ENCODE peak calls at places on chromosomes 4 and X, in nine cellular contexts. V, J, K, H, I, T, N, M and A are unnamed samples.

GRCh38 chr4:134762053-134762452 is 560.5 kb upstream of the PABPC4L start:
- DNase-seq in I (no peak), T (no peak), M (no peak), K (no peak), H (no peak), V (no peak), N (no peak), J (no peak), A (no peak)

GRCh38 chr4:8772499-8773123 is 99.0 kb downstream of the HMX1 start:
- DNase-seq in J (no peak), T (no peak), N (no peak), M (no peak), I (no peak), K (no peak), V (no peak), H (no peak), A (no peak)

GRCh38 chr4:119040711-119041185 is 94.9 kb upstream of the MYOZ2 start:
- DNase-seq in N (peak), H (peak), K (peak), M (peak), V (peak), I (no peak), J (peak), T (peak), A (peak)

GRCh38 chrX:134482371-134482770 is 22.4 kb downstream of the HPRT1 start:
- DNase-seq in N (no peak), K (no peak), M (no peak), I (no peak), H (no peak), V (no peak), J (no peak), T (no peak), A (peak)

GRCh38 chr4:15420642-15421041 is 7.2 kb upstream of the C1QTNF7 start:
- DNase-seq in M (peak), V (no peak), I (no peak), H (peak), J (no peak), K (no peak), N (peak), T (peak), A (peak)

GRCh38 chrX:32778965-32779364 is 432.4 kb downstream of the DMD start:
- DNase-seq in H (no peak), I (no peak), N (no peak), T (no peak), M (no peak), J (no peak), V (no peak), K (no peak), A (no peak)

GRCh38 chrX:85244411-85245210 is 820 bp downstream of the ZNF711 start:
- DNase-seq in K (no peak), V (no peak), T (no peak), M (peak), H (peak), J (no peak), N (peak), I (no peak), A (peak)

GRCh38 chr4:161577604-161578301 is 586.0 kb downstream of the FSTL5 start:
- DNase-seq in I (no peak), J (peak), H (peak), V (no peak), N (peak), K (peak), M (peak), T (no peak), A (peak)

GRCh38 chrX:3320471-3321046 is 25.9 kb downstream of the MXRA5 start:
- DNase-seq in J (no peak), N (peak), M (no peak), H (peak), I (no peak), V (no peak), T (peak), K (no peak), A (peak)

GRCh38 chr4:76194325-76194724 is 19.3 kb downstream of the SCARB2 start:
- DNase-seq in M (peak), I (no peak), V (no peak), T (peak), K (peak), N (peak), H (peak), J (peak), A (peak)

GRCh38 chrX:39574178-39574577 is 523.6 kb downstream of the BCOR start:
- DNase-seq in M (no peak), K (no peak), V (no peak), N (no peak), I (no peak), J (peak), T (no peak), H (no peak), A (no peak)

GRCh38 chr4:127856485-127857447 is 23.9 kb upstream of the PLK4 start:
- DNase-seq in V (peak), J (peak), N (peak), K (peak), T (peak), H (peak), M (peak), I (no peak), A (peak)

GRCh38 chrX:118348186-118348810 is 2.4 kb downstream of the WDR44 start:
- DNase-seq in I (no peak), N (no peak), J (no peak), M (no peak), K (no peak), H (no peak), V (no peak), T (no peak), A (no peak)
- H3K4me3 ChIP-seq in I (no peak), N (peak), J (peak), M (peak), K (peak), H (peak), V (peak), T (peak), A (peak)

DNA sequence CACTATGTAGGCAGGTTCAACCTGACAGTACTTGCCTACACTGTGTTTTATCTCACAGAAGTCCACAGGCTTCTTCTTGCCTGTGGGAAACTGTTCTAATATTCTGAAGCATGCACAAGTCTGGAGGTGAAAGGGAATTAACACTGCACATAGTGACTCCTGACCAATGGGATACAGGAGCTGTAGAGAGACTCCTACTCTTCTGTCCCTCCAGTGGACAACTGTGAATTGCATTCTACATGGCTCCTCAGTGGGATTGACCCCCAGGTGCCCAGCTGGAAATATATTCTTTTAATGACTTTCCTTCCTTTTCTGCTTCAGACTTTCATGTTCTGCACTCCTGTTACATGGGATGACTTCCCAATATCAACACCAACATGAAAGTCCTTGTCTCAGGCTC is 8.2 kb upstream of the YIPF6 start:
- DNase-seq in M (peak), I (no peak), J (peak), V (peak), K (no peak), T (peak), N (peak), H (peak), A (peak)
- TF ChIP-seq CTCF in M (peak), I (no peak), J (peak), V (peak), K (peak), T (peak), N (peak), H (peak), A (peak)

GRCh38 chr4:61202638-61203495 is 2.7 kb downstream of the ADGRL3 start:
- DNase-seq in N (peak), I (no peak), V (no peak), M (peak), H (no peak), K (no peak), J (peak), T (no peak), A (peak)
- H3K4me3 ChIP-seq in N (peak), I (peak), V (no peak), M (peak), H (peak), K (no peak), J (peak), T (no peak), A (no peak)

GRCh38 chr4:1413221-1413663 is 7.0 kb upstream of the NKX1-1 start:
- DNase-seq in K (no peak), H (no peak), M (no peak), I (no peak), V (no peak), J (no peak), N (no peak), T (no peak), A (no peak)

GRCh38 chr4:1412376-1413220 is 6.4 kb upstream of the NKX1-1 start:
- DNase-seq in K (no peak), M (no peak), V (no peak), T (no peak), N (no peak), H (no peak), J (no peak), I (no peak), A (no peak)

GRCh38 chr4:1410491-1411325 is 4.5 kb upstream of the NKX1-1 start:
- DNase-seq in K (no peak), H (peak), T (peak), V (peak), N (peak), I (no peak), J (peak), M (peak), A (peak)

GRCh38 chr4:1409806-1410425 is 3.7 kb upstream of the NKX1-1 start:
- DNase-seq in N (no peak), K (no peak), I (no peak), T (no peak), M (no peak), J (no peak), V (no peak), H (no peak), A (no peak)

GRCh38 chr4:1411436-1412375 is 5.5 kb upstream of the NKX1-1 start:
- DNase-seq in M (no peak), K (no peak), N (no peak), V (no peak), T (no peak), J (no peak), H (no peak), I (no peak), A (no peak)
- TF ChIP-seq CTCF in M (no peak), K (no peak), N (no peak), V (no peak), T (no peak), J (peak), H (no peak), I (no peak), A (no peak)

GRCh38 chr4:176342384-176342783 is 22.6 kb downstream of the SPCS3 start:
- DNase-seq in J (no peak), H (no peak), K (no peak), I (no peak), T (no peak), M (no peak), V (no peak), N (no peak), A (no peak)

GRCh38 chr4:176339936-176340761 is 20.4 kb downstream of the SPCS3 start:
- DNase-seq in I (no peak), M (no peak), J (no peak), N (peak), H (no peak), K (no peak), V (no peak), T (no peak), A (no peak)

GRCh38 chr4:176335421-176335820 is 15.7 kb downstream of the SPCS3 start:
- DNase-seq in I (no peak), M (peak), V (no peak), T (peak), H (peak), N (peak), J (peak), K (no peak), A (no peak)

GRCh38 chr4:176343286-176343685 is 23.5 kb downstream of the SPCS3 start:
- DNase-seq in I (no peak), H (no peak), V (no peak), T (no peak), M (no peak), K (no peak), J (no peak), N (no peak), A (no peak)

GRCh38 chr4:176340871-176341685 is 21.3 kb downstream of the SPCS3 start:
- DNase-seq in T (peak), V (peak), H (peak), J (peak), K (no peak), M (peak), N (peak), I (no peak), A (no peak)
- H3K4me3 ChIP-seq in T (no peak), V (no peak), H (no peak), J (peak), K (no peak), M (no peak), N (peak), I (no peak), A (peak)

GRCh38 chrX:106404512-106404911 is 207.3 kb upstream of the RADX start:
- DNase-seq in N (peak), I (no peak), J (peak), V (no peak), M (no peak), T (no peak), H (no peak), K (no peak), A (no peak)
- TF ChIP-seq CTCF in N (peak), I (no peak), J (peak), V (no peak), M (peak), T (peak), H (peak), K (peak), A (no peak)